ENCODE peak calls at places on chromosome 5, in seven cellular contexts. F is upper lobe of left lung, D is breast epithelium, H is stomach, K is HepG2, M is tibial nerve, B is HCT116. S is an unnamed sample.

GRCh38 chr5:174344335-174344734 is 298.8 kb downstream of the NSG2 start:
- DNase-seq in F (no peak), D (no peak), H (no peak), K (no peak), M (no peak), B (no peak), S (no peak)

GRCh38 chr5:172188893-172189692 is 1.1 kb upstream of the STK10 start:
- DNase-seq in F (no peak), D (no peak), H (no peak), K (no peak), M (no peak), B (no peak), S (no peak)

GRCh38 chr5:3325811-3326568 is 269.6 kb upstream of the IRX1 start:
- DNase-seq in F (no peak), D (no peak), H (no peak), K (no peak), M (no peak), B (no peak), S (no peak)

GRCh38 chr5:119398713-119399492 is 43.1 kb downstream of the TNFAIP8 start:
- DNase-seq in F (peak), D (no peak), H (peak), K (peak), M (peak), B (no peak), S (no peak)

GRCh38 chr5:141880961-141881801 is 3.0 kb upstream of the PCDH1 start:
- DNase-seq in F (no peak), D (no peak), H (no peak), K (no peak), M (no peak), B (no peak), S (no peak)

GRCh38 chr5:149629421-149629820 is 48.1 kb downstream of the ARHGEF37 start:
- DNase-seq in F (no peak), D (no peak), H (no peak), K (no peak), M (no peak), B (no peak), S (no peak)

GRCh38 chr5:151085517-151086031 is 4.7 kb upstream of the TNIP1 start:
- DNase-seq in F (peak), D (no peak), H (peak), K (no peak), M (no peak), B (no peak), S (no peak)

GRCh38 chr5:31854181-31854624 is 215.3 kb downstream of the PDZD2 start:
- DNase-seq in F (peak), D (no peak), H (no peak), K (no peak), M (no peak), B (no peak), S (no peak)

GRCh38 chr5:170332058-170332457 is 34.5 kb upstream of the LCP2 start:
- DNase-seq in F (no peak), D (no peak), H (no peak), K (no peak), M (no peak), B (no peak), S (no peak)

GRCh38 chr5:98069876-98070512 is 703.5 kb upstream of the RGMB start:
- DNase-seq in F (no peak), D (no peak), H (no peak), K (no peak), M (no peak), B (no peak), S (no peak)

GRCh38 chr5:85320495-85320894 is 935.8 kb upstream of the EDIL3 start:
- DNase-seq in F (no peak), D (no peak), H (no peak), K (no peak), M (no peak), B (no peak), S (no peak)

GRCh38 chr5:178589180-178590140 is 733 bp downstream of the COL23A1 start:
- DNase-seq in F (no peak), D (no peak), H (no peak), K (no peak), M (no peak), B (no peak), S (no peak)

GRCh38 chr5:133474851-133475590 is 137.3 kb downstream of the FSTL4 start:
- DNase-seq in F (no peak), D (no peak), H (no peak), K (no peak), M (no peak), B (no peak), S (no peak)

GRCh38 chr5:37604290-37604689 is 225.2 kb downstream of the WDR70 start:
- DNase-seq in F (no peak), D (no peak), H (no peak), K (no peak), M (no peak), B (no peak), S (no peak)

GRCh38 chr5:150665044-150665443 is 4.0 kb downstream of the MYOZ3 start:
- DNase-seq in F (no peak), D (no peak), H (no peak), K (no peak), M (no peak), B (no peak), S (no peak)

GRCh38 chr5:1402611-1403255 is 42.5 kb downstream of the SLC6A3 start:
- DNase-seq in F (no peak), D (no peak), H (no peak), K (no peak), M (no peak), B (no peak), S (no peak)

GRCh38 chr5:88792144-88792840 is 90.7 kb downstream of the MEF2C start:
- DNase-seq in F (no peak), D (no peak), H (no peak), K (no peak), M (no peak), B (no peak), S (no peak)

GRCh38 chr5:53929596-53929995 is 369.2 kb downstream of the NDUFS4 start:
- DNase-seq in F (no peak), D (no peak), H (no peak), K (no peak), M (no peak), B (no peak), S (no peak)

GRCh38 chr5:83927140-83927733 is 206.6 kb upstream of the HAPLN1 start:
- DNase-seq in F (peak), D (no peak), H (peak), K (peak), M (peak), B (peak), S (no peak)

GRCh38 chr5:38124321-38124720 is 134.0 kb upstream of the EGFLAM start:
- DNase-seq in F (no peak), D (no peak), H (no peak), K (no peak), M (no peak), B (no peak), S (no peak)

GRCh38 chr5:158543539-158544387 is 556.0 kb downstream of the EBF1 start:
- DNase-seq in F (no peak), D (no peak), H (no peak), K (no peak), M (no peak), B (no peak), S (no peak)

GRCh38 chr5:150616024-150616470 is 24.4 kb upstream of the SYNPO start:
- DNase-seq in F (peak), D (no peak), H (peak), K (peak), M (no peak), B (no peak), S (no peak)

GRCh38 chr5:157748740-157749461 is 5.4 kb downstream of the LSM11 start:
- DNase-seq in F (no peak), D (no peak), H (no peak), K (no peak), M (no peak), B (no peak), S (no peak)

GRCh38 chr5:72662936-72663335 is 153.5 kb upstream of the TNPO1 start:
- DNase-seq in F (no peak), D (no peak), H (no peak), K (no peak), M (no peak), B (no peak), S (no peak)

GRCh38 chr5:455806-456205 is 12.8 kb downstream of the EXOC3 start:
- DNase-seq in F (peak), D (no peak), H (no peak), K (no peak), M (no peak), B (no peak), S (no peak)

GRCh38 chr5:57825026-57825683 is 342.5 kb upstream of the ACTBL2 start:
- DNase-seq in F (no peak), D (no peak), H (no peak), K (no peak), M (no peak), B (no peak), S (no peak)

GRCh38 chr5:114953559-114953958 is 216.1 kb downstream of the TRIM36 start:
- DNase-seq in F (no peak), D (no peak), H (no peak), K (no peak), M (no peak), B (no peak), S (no peak)

GRCh38 chr5:102797485-102797884 is 42.4 kb downstream of the PAM start:
- DNase-seq in F (no peak), D (no peak), H (no peak), K (no peak), M (no peak), B (no peak), S (no peak)

GRCh38 chr5:119179857-119180641 is 109.2 kb downstream of the DMXL1 start:
- DNase-seq in F (no peak), D (no peak), H (no peak), K (no peak), M (no peak), B (no peak), S (no peak)

GRCh38 chr5:143824851-143825720 is 13.1 kb downstream of the HMHB1 start:
- DNase-seq in F (peak), D (peak), H (peak), K (peak), M (peak), B (peak), S (peak)

GRCh38 chr5:90170231-90170630 is 239.3 kb downstream of the CETN3 start:
- DNase-seq in F (no peak), D (no peak), H (no peak), K (no peak), M (no peak), B (no peak), S (no peak)

GRCh38 chr5:96247733-96248132 is 185.3 kb downstream of the PCSK1 start:
- DNase-seq in F (no peak), D (no peak), H (peak), K (no peak), M (no peak), B (no peak), S (no peak)

GRCh38 chr5:96243862-96244261 is 189.2 kb downstream of the PCSK1 start:
- DNase-seq in F (no peak), D (no peak), H (no peak), K (no peak), M (no peak), B (no peak), S (no peak)

GRCh38 chr5:96247097-96247675 is 185.9 kb downstream of the PCSK1 start:
- DNase-seq in F (peak), D (no peak), H (peak), K (no peak), M (no peak), B (no peak), S (no peak)

GRCh38 chr5:96244696-96245095 is 188.4 kb downstream of the PCSK1 start:
- DNase-seq in F (no peak), D (no peak), H (no peak), K (no peak), M (no peak), B (no peak), S (no peak)

DNA sequence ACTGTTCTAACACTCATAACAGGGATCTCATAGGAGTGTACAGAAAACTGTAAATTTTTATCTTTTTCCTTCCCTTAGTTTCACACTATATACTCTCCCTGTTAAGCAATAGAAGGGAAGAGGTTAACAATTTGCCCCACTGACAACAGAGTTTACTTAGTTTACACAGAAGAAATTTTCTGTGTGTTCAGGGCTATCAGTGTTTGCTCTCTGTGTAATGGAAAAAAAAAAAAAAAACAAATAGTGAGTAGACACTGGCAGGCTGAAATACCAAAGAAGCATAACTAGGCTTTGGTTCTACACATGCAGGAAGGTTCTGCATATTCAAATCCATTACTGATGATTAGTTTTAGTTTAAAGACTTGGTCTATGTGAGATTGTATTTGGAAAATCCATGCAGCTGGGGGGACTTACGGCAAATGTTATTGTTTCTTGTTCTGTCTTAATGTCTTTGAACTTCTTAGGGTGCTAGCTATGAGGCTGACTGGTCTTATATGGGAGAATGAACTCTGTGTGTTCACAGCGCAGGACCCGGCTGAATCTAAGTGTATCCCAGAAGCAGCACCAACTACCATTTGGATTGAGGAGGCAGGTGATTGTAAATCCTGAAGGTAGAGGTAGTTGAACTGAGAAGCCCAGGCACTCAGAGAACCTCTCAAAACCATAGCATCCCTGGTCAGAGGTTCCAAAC is 187.5 kb downstream of the PCSK1 start:
- DNase-seq in F (no peak), D (no peak), H (no peak), K (peak), M (no peak), B (no peak), S (no peak)
- TF ChIP-seq POLR2A in F (no peak), D (no peak), H (no peak), K (no peak), M (no peak), B (no peak), S (no peak)

DNA sequence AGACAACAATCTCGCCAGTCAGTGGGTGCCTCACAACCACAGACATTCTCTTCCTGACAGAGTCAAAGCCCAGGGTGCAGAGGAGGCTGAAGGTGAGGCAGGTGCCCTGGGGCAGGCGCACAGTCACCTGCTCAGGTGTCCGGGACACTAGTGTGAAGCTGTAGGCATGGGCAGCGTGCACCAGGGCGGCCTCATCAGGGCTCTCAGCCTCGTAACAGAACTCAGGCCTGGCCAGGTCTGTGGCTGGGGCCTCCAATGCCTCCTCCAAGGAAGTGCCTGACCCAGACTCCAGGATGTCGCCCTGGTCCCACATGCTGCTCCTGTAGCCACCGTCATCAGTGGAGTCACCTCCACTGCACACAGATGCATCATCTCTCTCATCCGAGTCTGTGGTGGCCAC is 198.7 kb downstream of the PTTG1 start:
- DNase-seq in F (no peak), D (no peak), H (no peak), K (no peak), M (no peak), B (no peak), S (no peak)
- TF ChIP-seq POLR2A in F (no peak), D (no peak), H (no peak), K (no peak), M (no peak), B (no peak), S (no peak)

GRCh38 chr5:62403411-62404250 is at the start of gene DIMT1:
- DNase-seq in F (peak), D (peak), H (peak), K (peak), M (peak), B (peak), S (peak)
- TF ChIP-seq POLR2A in F (peak), D (peak), H (peak), K (peak), M (peak), B (peak), S (peak)

GRCh38 chr5:65925094-65925600 is 1.2 kb upstream of the ERBIN start:
- DNase-seq in F (peak), D (peak), H (peak), K (peak), M (peak), B (no peak), S (peak)
- TF ChIP-seq POLR2A in F (no peak), D (no peak), H (no peak), K (peak), M (no peak), B (no peak), S (peak)

GRCh38 chr5:148406406-148406805 is 22.6 kb downstream of the FBXO38 start:
- DNase-seq in F (no peak), D (no peak), H (no peak), K (no peak), M (no peak), B (no peak), S (no peak)
- TF ChIP-seq POLR2A in F (no peak), D (no peak), H (no peak), K (no peak), M (no peak), B (no peak), S (no peak)

GRCh38 chr5:52419357-52419756 is 368.4 kb upstream of the ITGA1 start:
- DNase-seq in F (no peak), D (no peak), H (no peak), K (no peak), M (no peak), B (no peak), S (no peak)
- TF ChIP-seq POLR2A in F (no peak), D (no peak), H (no peak), K (no peak), M (no peak), B (no peak), S (no peak)

GRCh38 chr5:177301503-177302165 is 1.9 kb downstream of the RAB24 start:
- DNase-seq in F (peak), D (peak), H (peak), K (no peak), M (no peak), B (no peak), S (no peak)
- TF ChIP-seq POLR2A in F (no peak), D (no peak), H (no peak), K (no peak), M (no peak), B (no peak), S (no peak)